ENCODE peak calls at places on chromosome 19, in nine cellular contexts. B, F, A, P, H, U, S, Z and C are unnamed samples.

GRCh38 chr19:30780032-30780431 is 407.8 kb downstream of the ZNF536 start:
- DNase-seq in B (no peak), F (no peak), A (no peak), P (no peak), H (no peak), U (no peak), S (no peak), Z (no peak), C (no peak)

GRCh38 chr19:49331616-49332055 is 3.6 kb upstream of the CD37 start:
- DNase-seq in B (no peak), F (no peak), A (peak), P (peak), H (peak), U (peak), S (peak), Z (no peak), C (no peak)

GRCh38 chr19:30046522-30046921 is 104.5 kb downstream of the URI1 start:
- DNase-seq in B (no peak), F (no peak), A (peak), P (no peak), H (no peak), U (no peak), S (no peak), Z (no peak), C (no peak)

GRCh38 chr19:51016798-51017683 is 2.5 kb downstream of the KLK10 start:
- DNase-seq in B (no peak), F (peak), A (peak), P (peak), H (no peak), U (peak), S (no peak), Z (peak), C (no peak)

GRCh38 chr19:49932731-49933131 is 3.4 kb upstream of the NUP62 start:
- DNase-seq in B (no peak), F (no peak), A (no peak), P (no peak), H (peak), U (no peak), S (peak), Z (no peak), C (no peak)

GRCh38 chr19:17968376-17968775 is 1.5 kb downstream of the KCNN1 start:
- DNase-seq in B (no peak), F (no peak), A (no peak), P (no peak), H (no peak), U (no peak), S (no peak), Z (no peak), C (no peak)

GRCh38 chr19:13817615-13818371 is 22.6 kb downstream of the ZSWIM4 start:
- DNase-seq in B (no peak), F (peak), A (no peak), P (no peak), H (no peak), U (no peak), S (no peak), Z (no peak), C (no peak)

GRCh38 chr19:39334444-39334976 is 1.3 kb downstream of the GMFG start:
- DNase-seq in B (no peak), F (no peak), A (no peak), P (no peak), H (no peak), U (no peak), S (no peak), Z (no peak), C (no peak)

GRCh38 chr19:40511487-40511886 is 44.7 kb downstream of the SPTBN4 start:
- DNase-seq in B (no peak), F (no peak), A (no peak), P (no peak), H (no peak), U (no peak), S (no peak), Z (no peak), C (no peak)

GRCh38 chr19:1502433-1503088 is 10.3 kb downstream of the ADAMTSL5 start:
- DNase-seq in B (no peak), F (no peak), A (no peak), P (no peak), H (no peak), U (no peak), S (no peak), Z (no peak), C (no peak)

GRCh38 chr19:8001995-8002849 is 3.2 kb downstream of the ELAVL1 start:
- DNase-seq in B (peak), F (peak), A (peak), P (peak), H (peak), U (peak), S (peak), Z (peak), C (peak)

GRCh38 chr19:58562126-58563033 is 4.0 kb upstream of the UBE2M start:
- DNase-seq in B (no peak), F (no peak), A (no peak), P (peak), H (no peak), U (peak), S (peak), Z (peak), C (peak)

GRCh38 chr19:1181606-1182005 is 7.5 kb upstream of the SBNO2 start:
- DNase-seq in B (no peak), F (peak), A (no peak), P (no peak), H (no peak), U (no peak), S (no peak), Z (no peak), C (no peak)

GRCh38 chr19:4583961-4584669 is 24.6 kb upstream of the SEMA6B start:
- DNase-seq in B (no peak), F (no peak), A (peak), P (no peak), H (no peak), U (peak), S (peak), Z (no peak), C (no peak)

GRCh38 chr19:52922841-52923781 is at the start of gene ZNF888:
- DNase-seq in B (no peak), F (peak), A (peak), P (peak), H (peak), U (peak), S (peak), Z (peak), C (peak)

GRCh38 chr19:14514215-14514871 is 3.9 kb downstream of the DNAJB1 start:
- DNase-seq in B (no peak), F (no peak), A (no peak), P (no peak), H (no peak), U (no peak), S (no peak), Z (no peak), C (no peak)

GRCh38 chr19:38243279-38243673 is 12.9 kb downstream of the PPP1R14A start:
- DNase-seq in B (no peak), F (no peak), A (no peak), P (no peak), H (no peak), U (no peak), S (no peak), Z (no peak), C (no peak)

GRCh38 chr19:5492813-5493409 is 37.7 kb downstream of the ZNRF4 start:
- DNase-seq in B (no peak), F (no peak), A (no peak), P (no peak), H (no peak), U (no peak), S (no peak), Z (no peak), C (no peak)

GRCh38 chr19:41552558-41552957 is 23.4 kb upstream of the CEACAM21 start:
- DNase-seq in B (no peak), F (peak), A (peak), P (no peak), H (peak), U (no peak), S (no peak), Z (no peak), C (no peak)
- H3K27ac ChIP-seq in B (no peak), F (peak), A (peak), P (no peak), H (peak), U (no peak), S (no peak), Z (no peak), C (peak)

DNA sequence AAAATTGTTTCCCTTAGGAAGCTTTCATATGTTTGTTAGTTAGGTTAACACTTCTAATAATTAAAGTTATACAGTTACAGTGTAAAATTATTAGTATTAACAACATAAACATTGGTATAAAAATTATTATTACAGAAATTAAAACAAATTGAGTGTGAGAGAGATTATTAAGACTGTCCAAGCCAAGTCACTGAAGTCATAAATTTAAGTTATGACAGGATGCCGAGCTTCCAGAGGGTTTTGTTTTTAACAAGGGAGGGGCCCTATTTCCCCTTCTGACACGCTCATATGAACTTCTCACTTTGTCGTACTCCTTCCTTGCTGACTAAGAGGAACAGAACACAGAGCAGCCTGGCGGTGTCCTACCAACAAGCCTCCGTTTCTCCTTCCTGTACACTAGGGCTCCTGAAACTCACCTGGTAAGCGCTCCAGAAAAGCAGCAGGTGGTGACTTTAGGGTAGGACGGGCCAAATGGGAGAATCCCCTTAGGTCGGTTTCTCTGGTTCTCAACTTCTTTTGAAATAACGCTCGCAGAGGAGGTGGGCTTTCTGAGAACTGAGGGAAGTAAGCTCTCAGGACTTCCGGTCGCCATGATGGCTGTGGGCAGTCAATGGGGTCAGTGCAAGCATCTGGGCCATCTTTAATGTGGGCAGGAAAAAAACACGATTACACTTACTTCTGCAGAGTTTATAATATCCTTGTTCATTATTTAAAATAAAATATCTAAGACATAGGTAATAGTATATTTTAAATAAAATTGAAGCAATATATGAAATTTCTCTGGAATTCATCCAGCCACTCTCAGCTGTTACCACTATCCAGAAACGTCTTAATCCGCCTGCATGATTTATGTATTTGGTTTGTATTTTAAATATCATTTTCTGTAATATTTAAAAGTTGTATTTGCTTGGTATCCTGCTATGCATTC is at the start of gene CARD8:
- DNase-seq in B (peak), F (peak), A (peak), P (peak), H (peak), U (peak), S (peak), Z (peak), C (peak)
- TF ChIP-seq CTCF in B (peak), F (peak), A (no peak), P (peak), H (no peak), U (no peak), S (peak), Z (no peak), C (no peak)

GRCh38 chr19:35774274-35775045 is 904 bp upstream of the ARHGAP33 start:
- DNase-seq in B (no peak), F (no peak), A (no peak), P (no peak), H (no peak), U (no peak), S (no peak), Z (no peak), C (no peak)
- H3K4me3 ChIP-seq in B (peak), F (peak), A (peak), P (no peak), H (peak), U (peak), S (no peak), Z (peak), C (peak)

GRCh38 chr19:36221474-36221873 is 6.6 kb downstream of the ZNF146 start:
- DNase-seq in B (no peak), F (no peak), A (no peak), P (no peak), H (no peak), U (no peak), S (no peak), Z (no peak), C (no peak)
- H3K27ac ChIP-seq in B (no peak), F (no peak), A (no peak), P (no peak), H (no peak), U (no peak), S (no peak), Z (no peak), C (no peak)

DNA sequence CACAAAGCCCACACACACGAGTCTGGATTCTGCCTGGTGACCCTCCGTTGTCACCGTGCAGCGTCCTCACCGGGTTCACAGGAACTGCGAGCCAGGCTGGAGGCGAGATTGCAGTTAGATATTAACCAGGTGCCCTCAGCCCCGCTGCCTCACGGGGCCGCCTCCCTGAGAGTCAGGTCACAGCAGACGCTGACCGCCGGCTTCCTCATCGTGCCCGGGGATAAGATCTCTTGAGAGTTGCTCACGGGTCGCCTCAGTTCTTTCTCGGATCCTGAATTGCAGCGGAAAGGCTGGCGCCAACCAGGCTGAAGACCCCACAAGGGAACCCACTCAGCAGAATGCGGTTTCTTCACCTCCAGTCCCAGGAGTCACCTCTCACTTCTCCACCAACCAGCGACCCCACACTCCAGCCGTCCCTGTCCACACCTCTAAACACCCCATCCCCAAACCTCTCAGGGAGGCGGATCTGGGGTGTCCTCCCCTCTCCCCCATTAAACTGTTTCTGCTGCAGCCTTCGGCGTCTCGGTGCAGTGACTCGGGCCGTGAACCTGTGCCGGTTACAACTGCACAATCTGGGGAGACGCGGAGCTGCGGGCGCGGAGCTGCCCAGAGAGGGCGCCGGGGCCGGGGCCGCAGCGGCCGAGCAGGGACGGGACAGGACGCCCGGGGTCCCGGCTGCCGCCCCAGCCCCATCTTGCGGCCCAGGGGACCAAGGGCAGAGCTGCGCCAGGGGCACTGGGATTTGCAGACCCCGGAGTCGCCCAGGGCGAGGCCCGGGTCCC is 591 bp downstream of the ZNF823 start:
- DNase-seq in B (no peak), F (peak), A (peak), P (peak), H (peak), U (peak), S (peak), Z (peak), C (peak)
- TF ChIP-seq CTCF in B (no peak), F (no peak), A (peak), P (no peak), H (no peak), U (peak), S (no peak), Z (no peak), C (peak)

GRCh38 chr19:9935409-9936062 is 779 bp downstream of the OLFM2 start:
- DNase-seq in B (no peak), F (no peak), A (no peak), P (no peak), H (no peak), U (no peak), S (no peak), Z (no peak), C (no peak)
- H3K4me3 ChIP-seq in B (peak), F (peak), A (no peak), P (no peak), H (peak), U (peak), S (no peak), Z (peak), C (peak)